ENCODE peak calls at places on chromosomes 11 and 22, in five cellular contexts. Z, R, O, W and U are unnamed samples.

GRCh38 chr11:133501643-133502535 is 30.4 kb downstream of the OPCML start:
- DNase-seq in Z (no peak), R (peak), O (no peak), W (no peak), U (no peak)

GRCh38 chr22:49413551-49413950 is 414.1 kb downstream of the BRD1 start:
- DNase-seq in Z (no peak), R (peak), O (no peak), W (no peak), U (no peak)

GRCh38 chr11:17596310-17596669 is 49.2 kb downstream of the OTOG start:
- DNase-seq in Z (no peak), R (peak), O (no peak), W (no peak), U (no peak)

GRCh38 chr11:4522339-4522738 is 22.7 kb upstream of the OR52M1 start:
- DNase-seq in Z (no peak), R (no peak), O (no peak), W (no peak), U (no peak)

GRCh38 chr11:10943968-10944367 is 86.1 kb upstream of the ZBED5 start:
- DNase-seq in Z (no peak), R (no peak), O (no peak), W (peak), U (no peak)

GRCh38 chr11:66222358-66223149 is 45.9 kb upstream of the RAB1B start:
- DNase-seq in Z (peak), R (peak), O (peak), W (peak), U (peak)

GRCh38 chr11:69862797-69863543 is 43.8 kb upstream of the FGF3 start:
- DNase-seq in Z (no peak), R (peak), O (no peak), W (no peak), U (no peak)

GRCh38 chr11:44774131-44774530 is 47.4 kb downstream of the TSPAN18 start:
- DNase-seq in Z (no peak), R (no peak), O (peak), W (no peak), U (peak)

GRCh38 chr22:49991907-49992533 is 20.5 kb downstream of the IL17REL start:
- DNase-seq in Z (no peak), R (peak), O (peak), W (no peak), U (no peak)

GRCh38 chr22:21642584-21643448 is 714 bp downstream of the SDF2L1 start:
- DNase-seq in Z (peak), R (no peak), O (no peak), W (peak), U (peak)

GRCh38 chr22:50074551-50075042 is 10.6 kb downstream of the MLC1 start:
- DNase-seq in Z (peak), R (no peak), O (no peak), W (no peak), U (peak)

GRCh38 chr11:19628018-19628417 is 84.6 kb upstream of the NAV2 start:
- DNase-seq in Z (no peak), R (peak), O (peak), W (peak), U (peak)

GRCh38 chr11:125110506-125110905 is 920 bp downstream of the TMEM218 start:
- DNase-seq in Z (no peak), R (no peak), O (no peak), W (no peak), U (no peak)

GRCh38 chr11:101446238-101446637 is 137.6 kb downstream of the TRPC6 start:
- DNase-seq in Z (no peak), R (no peak), O (no peak), W (peak), U (no peak)
- H3K4me3 ChIP-seq in Z (no peak), R (no peak), O (no peak), W (no peak), U (no peak)

GRCh38 chr11:46338636-46338987 is 8.7 kb upstream of the DGKZ start:
- DNase-seq in Z (no peak), R (no peak), O (no peak), W (no peak), U (no peak)
- H3K4me3 ChIP-seq in Z (no peak), R (peak), O (peak), W (no peak), U (no peak)

GRCh38 chr11:47551086-47551485 is 1.8 kb downstream of the CELF1 start:
- DNase-seq in Z (no peak), R (no peak), O (no peak), W (peak), U (no peak)
- H3K4me3 ChIP-seq in Z (no peak), R (peak), O (peak), W (peak), U (peak)

GRCh38 chr11:316031-316701 is 2.3 kb downstream of the IFITM1 start:
- DNase-seq in Z (no peak), R (peak), O (no peak), W (no peak), U (no peak)
- H3K4me3 ChIP-seq in Z (peak), R (peak), O (peak), W (peak), U (peak)

DNA sequence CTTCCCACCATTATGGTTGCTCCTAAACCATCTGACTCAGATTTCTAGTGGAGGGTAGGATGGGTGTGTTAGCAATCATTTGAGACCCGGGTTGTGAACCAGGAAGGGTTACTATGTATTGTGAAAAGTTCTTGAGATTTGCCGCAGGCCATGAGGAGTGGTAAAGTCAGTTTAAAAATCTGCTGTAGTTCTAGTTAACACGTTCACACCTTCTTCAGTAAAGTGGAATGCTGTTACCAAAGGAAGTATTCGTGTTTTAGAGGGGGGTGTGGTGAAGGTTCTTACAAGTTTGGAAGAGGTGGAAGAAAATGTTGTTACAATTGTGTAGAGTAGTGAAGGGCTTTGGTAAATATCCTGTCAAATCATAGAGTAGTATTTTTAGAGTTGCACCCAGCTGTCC is 2.6 kb downstream of the MTMR3 start:
- DNase-seq in Z (no peak), R (no peak), O (no peak), W (no peak), U (no peak)
- H3K4me3 ChIP-seq in Z (no peak), R (no peak), O (no peak), W (no peak), U (no peak)